ENCODE peak calls at places on chromosomes 12 and 14, in four cellular contexts. U, Y, W and O are unnamed samples.

GRCh38 chr12:132352896-132353800 is 23.8 kb upstream of the GALNT9 start:
- DNase-seq in U (no peak), W (no peak), Y (no peak), O (no peak)

GRCh38 chr12:97223419-97223818 is 239.2 kb upstream of the RMST start:
- DNase-seq in Y (no peak), U (no peak), W (no peak), O (no peak)

GRCh38 chr14:33475623-33476022 is 475.3 kb downstream of the EGLN3 start:
- DNase-seq in Y (no peak), U (peak; percentile 3), W (peak; percentile 23), O (peak; percentile 70)

GRCh38 chr14:100027771-100028490 is 37.3 kb upstream of the EVL start:
- DNase-seq in W (no peak), U (no peak), Y (no peak), O (no peak)

GRCh38 chr14:100645200-100645985 is 58.2 kb upstream of the BEGAIN start:
- DNase-seq in W (peak; percentile 84), U (peak; percentile 93), Y (no peak), O (peak; percentile 89)

GRCh38 chr14:25953532-25954144 is 644.2 kb downstream of the NOVA1 start:
- DNase-seq in U (no peak), Y (no peak), W (peak; percentile 6), O (no peak)

GRCh38 chr12:107564946-107565345 is 120.7 kb upstream of the PWP1 start:
- DNase-seq in Y (no peak), W (no peak), U (no peak), O (peak; percentile 35)

GRCh38 chr12:5173511-5174011 is 129.9 kb downstream of the KCNA5 start:
- DNase-seq in Y (no peak), U (no peak), W (no peak), O (no peak)

GRCh38 chr14:60722163-60722835 is 1.9 kb downstream of the SIX4 start:
- DNase-seq in Y (no peak), U (peak; percentile 22), W (peak; percentile 61), O (peak; percentile 52)

GRCh38 chr12:89389755-89390661 is 37.7 kb upstream of the DUSP6 start:
- DNase-seq in Y (no peak), W (no peak), U (no peak), O (no peak)

GRCh38 chr12:93318720-93319522 is 58.8 kb upstream of the NUDT4 start:
- DNase-seq in Y (no peak), U (no peak), W (no peak), O (no peak)

GRCh38 chr14:76900406-76901085 is 74.3 kb downstream of the LRRC74A start:
- DNase-seq in Y (no peak), W (no peak), U (no peak), O (no peak)

GRCh38 chr12:76085159-76085868 is 829 bp upstream of the NAP1L1 start:
- DNase-seq in U (no peak), Y (no peak), W (no peak), O (peak; percentile 42)

GRCh38 chr12:77273898-77274297 is 208.5 kb upstream of the E2F7 start:
- DNase-seq in W (no peak), U (no peak), Y (no peak), O (no peak)

GRCh38 chr14:24481622-24482324 is 26.3 kb downstream of the CMA1 start:
- DNase-seq in W (peak; percentile 82), U (peak; percentile 45), Y (no peak), O (peak; percentile 53)

GRCh38 chr14:39547845-39548244 is 115.6 kb upstream of the FBXO33 start:
- DNase-seq in W (no peak), Y (no peak), U (no peak), O (no peak)

GRCh38 chr14:95831041-95831440 is 45.6 kb upstream of the TUNAR start:
- DNase-seq in Y (no peak), W (no peak), U (no peak), O (no peak)

GRCh38 chr12:12874014-12874413 is 17.3 kb upstream of the GPRC5A start:
- DNase-seq in U (no peak), W (no peak), Y (no peak), O (no peak)

GRCh38 chr12:12877789-12878455 is 13.4 kb upstream of the GPRC5A start:
- DNase-seq in Y (no peak), W (no peak), U (no peak), O (no peak)

GRCh38 chr12:12880537-12880936 is 10.8 kb upstream of the GPRC5A start:
- DNase-seq in Y (no peak), W (no peak), U (peak; percentile 37), O (no peak)

GRCh38 chr12:12872934-12873275 is 18.5 kb upstream of the GPRC5A start:
- DNase-seq in W (peak; percentile 74), U (no peak), Y (no peak), O (no peak)

DNA sequence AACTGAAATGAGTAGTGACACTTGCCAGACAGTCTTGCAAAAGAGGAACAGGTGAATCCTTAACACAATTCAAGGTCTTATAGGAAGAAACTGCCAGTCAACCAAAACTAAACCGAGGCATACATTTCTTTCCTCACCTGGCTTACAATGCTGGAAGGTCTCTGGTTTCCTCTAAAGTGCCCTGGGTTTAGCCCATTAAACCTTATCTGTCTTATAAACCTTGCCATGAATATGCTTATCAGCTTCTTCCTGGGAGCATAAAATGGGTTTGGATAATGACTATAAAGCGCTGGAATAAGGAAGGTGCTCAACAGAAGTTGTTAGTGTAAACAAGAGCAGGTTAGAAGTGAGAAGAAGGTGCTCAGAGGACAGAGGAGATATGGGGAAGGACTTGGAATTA is 14.2 kb upstream of the GPRC5A start:
- DNase-seq in U (no peak), W (no peak), Y (no peak), O (no peak)
- H3K27ac ChIP-seq in U (no peak overlapping the region), W (no peak overlapping the region), Y (no peak overlapping the region), O (no peak overlapping the region)

GRCh38 chr12:19577131-19577530 is 137.8 kb downstream of the AEBP2 start:
- DNase-seq in Y (no peak), W (no peak), U (no peak), O (no peak)
- TF ChIP-seq CTCF in Y (no peak), W (no peak), U (no peak), O (no peak)

DNA sequence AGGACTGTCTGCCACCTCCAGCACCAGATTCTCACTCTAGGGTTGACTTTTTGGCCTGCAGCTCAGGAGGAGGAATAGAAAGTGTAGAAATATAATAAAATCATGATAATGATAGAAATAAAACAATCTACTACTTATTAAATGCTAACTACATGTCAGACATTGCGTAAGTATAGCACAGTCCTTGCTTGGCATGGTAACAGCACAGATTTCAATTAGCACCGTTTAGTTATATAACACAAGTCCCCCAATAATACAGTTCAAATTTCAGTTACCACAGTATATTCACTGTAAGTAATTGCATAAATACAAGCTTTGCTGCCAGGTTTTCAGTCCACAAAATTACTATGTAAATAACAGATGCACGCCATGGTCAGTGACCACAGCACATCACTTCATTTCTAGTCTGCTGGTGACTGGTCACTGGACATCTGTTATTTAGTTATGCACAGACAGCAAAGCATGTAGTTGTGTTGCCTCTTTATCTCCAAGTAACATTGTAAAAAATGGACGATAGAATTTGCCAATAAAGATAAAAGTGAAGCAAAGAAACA is 6.5 kb upstream of the GLT8D2 start:
- DNase-seq in U (no peak), W (no peak), Y (no peak), O (no peak)
- H3K27ac ChIP-seq in U (no peak overlapping the region), W (peak overlapping the region; percentile 59), Y (no peak overlapping the region), O (no peak overlapping the region)

GRCh38 chr14:70254476-70254961 is 65.8 kb upstream of the SLC8A3 start:
- DNase-seq in W (peak; percentile 24), Y (no peak), U (no peak), O (peak; percentile 80)

GRCh38 chr14:70259420-70259819 is 70.7 kb upstream of the SLC8A3 start:
- DNase-seq in Y (no peak), W (no peak), U (no peak), O (no peak)

DNA sequence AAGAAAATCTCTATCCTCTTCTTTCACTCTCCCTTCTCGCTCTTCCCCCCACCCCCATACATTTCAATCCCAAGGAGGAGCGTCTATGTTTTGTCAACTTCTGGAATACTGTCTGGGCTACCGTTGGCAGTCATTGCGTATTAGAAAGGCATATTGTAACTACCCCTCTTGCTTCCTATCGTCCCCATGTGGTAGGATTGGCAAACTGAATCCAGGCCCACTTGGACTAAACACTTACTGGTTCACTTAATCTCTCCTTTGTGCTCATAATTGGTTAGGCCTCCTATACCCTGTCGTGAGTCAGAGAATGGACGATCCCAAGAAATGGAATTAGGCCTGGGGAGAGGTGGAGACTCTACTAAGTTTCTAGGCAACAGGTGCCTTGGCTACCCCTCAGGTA is 68.8 kb upstream of the SLC8A3 start:
- DNase-seq in W (peak; percentile 1), U (peak; percentile 28), Y (no peak), O (no peak)
- TF ChIP-seq CTCF in W (no peak), U (no peak), Y (no peak), O (peak; percentile 28)

GRCh38 chr12:117863004-117863709 is 105.6 kb downstream of the KSR2 start:
- DNase-seq in U (no peak), W (peak; percentile 43), Y (no peak), O (no peak)
- H3K27ac ChIP-seq in U (no peak overlapping the region), W (peak overlapping the region; percentile 35), Y (no peak overlapping the region), O (no peak overlapping the region)

GRCh38 chr12:106205208-106206069 is 42.4 kb downstream of the CKAP4 start:
- DNase-seq in Y (no peak), U (no peak), W (no peak), O (no peak)
- TF ChIP-seq CTCF in Y (no peak), U (no peak), W (no peak), O (no peak)

DNA sequence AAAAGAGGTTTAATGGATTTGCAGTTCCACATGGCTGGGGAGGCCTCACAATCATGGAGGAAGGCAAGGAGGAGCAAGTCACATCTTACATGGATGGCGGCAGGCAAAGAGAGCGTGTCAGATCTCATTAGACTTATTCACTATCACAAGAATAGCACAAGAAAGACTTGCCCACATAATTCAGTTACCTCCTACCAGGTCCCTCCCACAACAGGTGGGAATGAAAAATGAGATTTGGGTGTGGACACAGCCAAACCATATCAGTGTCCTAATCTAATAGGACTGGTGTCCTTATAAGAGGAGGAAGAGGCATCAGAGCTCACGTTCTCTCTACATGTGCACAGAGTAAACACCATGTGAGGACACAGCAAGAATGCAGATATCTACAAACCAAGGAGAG is 25.9 kb downstream of the DYRK2 start:
- DNase-seq in Y (no peak), W (no peak), U (no peak), O (no peak)
- H3K27ac ChIP-seq in Y (no peak overlapping the region), W (no peak overlapping the region), U (no peak overlapping the region), O (no peak overlapping the region)

GRCh38 chr12:50110762-50111416 is 1.1 kb upstream of the COX14 start:
- DNase-seq in U (no peak), W (no peak), Y (peak; percentile 92), O (peak; percentile 92)
- TF ChIP-seq CTCF in U (no peak), W (no peak), Y (no peak), O (no peak)

DNA sequence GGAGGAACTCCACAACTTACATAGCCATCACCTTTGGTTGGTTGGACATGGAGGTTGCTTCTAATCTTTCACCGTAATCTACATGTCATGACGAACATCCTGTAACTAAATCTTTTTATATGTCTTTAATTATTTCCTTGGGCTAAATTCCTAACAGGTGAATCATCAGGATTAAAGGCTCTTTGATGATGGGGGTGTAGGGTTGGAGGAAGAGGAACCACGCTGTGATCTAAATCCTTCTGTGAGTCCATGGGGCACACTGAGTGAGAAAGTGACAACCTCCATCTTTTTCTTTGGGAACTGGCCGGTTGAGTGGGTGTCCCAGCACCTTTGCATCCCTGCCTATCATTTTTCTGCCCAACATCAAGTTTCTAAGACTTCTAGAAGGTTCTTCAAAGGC is 31.1 kb upstream of the MAP1LC3B2 start:
- DNase-seq in W (peak; percentile 77), U (no peak), Y (no peak), O (no peak)
- H3K27ac ChIP-seq in W (peak overlapping the region; percentile 65), U (no peak overlapping the region), Y (no peak overlapping the region), O (no peak overlapping the region)